ENCODE peak calls at places on chromosomes 4 and X, in seven cellular contexts. A is GM06990; P is T-helper 2 cell; U is stimulated activated naive B cell treated with anti-CD40 and anti-IgM and Interleukin-4, amounts not matched to agents 10 μg/mL and 1 μg/mL and 100 μg/mL, for 72 hours; L is putamen; T is AG20443; Q is non-pigmented ciliary epithelial cell. N is an unnamed sample.

GRCh38 chr4:186624951-186625350 is 69.6 kb upstream of the MTNR1A start:
- DNase-seq in A (no peak), P (no peak), U (no peak), L (no peak), T (peak), Q (peak), N (no peak)

GRCh38 chr4:17811078-17811603 is 362 bp downstream of the NCAPG start:
- DNase-seq in A (no peak), P (peak), U (peak), L (no peak), T (no peak), Q (no peak), N (peak)

GRCh38 chrX:41688835-41689234 is at the start of gene GPR34:
- DNase-seq in A (no peak), P (peak), U (no peak), L (no peak), T (no peak), Q (no peak), N (no peak)

GRCh38 chr4:182320580-182320979 is 77.4 kb downstream of the TENM3 start:
- DNase-seq in A (no peak), P (no peak), U (no peak), L (no peak), T (no peak), Q (no peak), N (no peak)

GRCh38 chr4:45358573-45359506 is 632.5 kb upstream of the GNPDA2 start:
- DNase-seq in A (no peak), P (no peak), U (no peak), L (no peak), T (no peak), Q (no peak), N (no peak)

GRCh38 chr4:53920116-53920515 is 144.3 kb downstream of the CHIC2 start:
- DNase-seq in A (no peak), P (no peak), U (no peak), L (no peak), T (peak), Q (no peak), N (no peak)

GRCh38 chr4:80074651-80075050 is 1.6 kb upstream of the ANTXR2 start:
- DNase-seq in A (no peak), P (no peak), U (no peak), L (no peak), T (no peak), Q (no peak), N (no peak)

GRCh38 chr4:185534850-185535761 is at the start of gene PDLIM3:
- DNase-seq in A (peak), P (no peak), U (no peak), L (peak), T (peak), Q (no peak), N (no peak)

GRCh38 chrX:136626237-136626636 is 21.7 kb upstream of the CD40LG start:
- DNase-seq in A (no peak), P (peak), U (no peak), L (no peak), T (no peak), Q (no peak), N (no peak)

GRCh38 chr4:186657766-186658165 is 65.9 kb downstream of the FAT1 start:
- DNase-seq in A (no peak), P (no peak), U (no peak), L (peak), T (no peak), Q (no peak), N (no peak)

GRCh38 chr4:184345573-184345922 is 127.9 kb upstream of the ENPP6 start:
- DNase-seq in A (no peak), P (no peak), U (no peak), L (no peak), T (peak), Q (no peak), N (no peak)

GRCh38 chrX:9650091-9650490 is 115.6 kb downstream of the GPR143 start:
- DNase-seq in A (no peak), P (no peak), U (no peak), L (no peak), T (no peak), Q (no peak), N (no peak)

GRCh38 chr4:27844359-27844758 is 983.7 kb downstream of the STIM2 start:
- DNase-seq in A (no peak), P (no peak), U (no peak), L (no peak), T (no peak), Q (no peak), N (no peak)

GRCh38 chr4:111506706-111507105 is 638.5 kb upstream of the FAM241A start:
- DNase-seq in A (no peak), P (no peak), U (no peak), L (no peak), T (peak), Q (peak), N (no peak)

GRCh38 chrX:136525738-136526606 is 6.0 kb upstream of the VGLL1 start:
- DNase-seq in A (no peak), P (no peak), U (no peak), L (peak), T (peak), Q (peak), N (no peak)

GRCh38 chr4:121148621-121149020 is 15.5 kb downstream of the TNIP3 start:
- DNase-seq in A (no peak), P (no peak), U (no peak), L (no peak), T (no peak), Q (no peak), N (no peak)